ENCODE peak calls at places on chromosome 13, in eight cellular contexts. X is anterior cingulate cortex, B is astrocyte of the spinal cord, F is SK-N-SH, S is lower leg skin, Q is MCF 10A, Y is amniotic stem cell, D is GM20000. P is an unnamed sample.

GRCh38 chr13:73835138-73835721 is 299.0 kb downstream of the KLF12 start:
- DNase-seq in Y (no peak), Q (peak), D (peak), S (no peak), F (peak), B (peak), X (no peak), P (no peak)

GRCh38 chr13:113533441-113533840 is 42.9 kb upstream of the DCUN1D2 start:
- DNase-seq in X (no peak), B (no peak), S (peak), D (no peak), F (no peak), Q (no peak), Y (no peak), P (no peak)

GRCh38 chr13:79389031-79389430 is 17.0 kb downstream of the RBM26 start:
- DNase-seq in X (no peak), Q (no peak), D (no peak), F (no peak), B (no peak), Y (no peak), S (no peak), P (no peak)

GRCh38 chr13:52797176-52797575 is 51.3 kb downstream of the PCDH8 start:
- DNase-seq in D (no peak), X (no peak), Y (no peak), B (no peak), Q (no peak), F (no peak), S (no peak), P (no peak)

GRCh38 chr13:43831088-43831487 is 44.3 kb upstream of the ENOX1 start:
- DNase-seq in F (no peak), D (no peak), B (peak), S (no peak), Q (peak), X (no peak), Y (peak), P (no peak)

GRCh38 chr13:104937881-104938280 is 1597.6 kb downstream of the EFNB2 start:
- DNase-seq in Q (no peak), Y (no peak), F (no peak), D (no peak), X (no peak), S (no peak), B (peak), P (no peak)

GRCh38 chr13:41650706-41651105 is 193.4 kb downstream of the RGCC start:
- DNase-seq in Q (no peak), D (no peak), X (no peak), Y (no peak), F (no peak), S (no peak), B (no peak), P (no peak)

GRCh38 chr13:110195547-110196485 is 111.1 kb downstream of the COL4A1 start:
- DNase-seq in B (no peak), S (peak), X (no peak), F (no peak), D (no peak), Y (no peak), Q (no peak), P (no peak)

GRCh38 chr13:62879071-62879470 is 1463.4 kb upstream of the PCDH20 start:
- DNase-seq in D (no peak), Q (peak), B (peak), Y (peak), S (no peak), X (no peak), F (no peak), P (no peak)

GRCh38 chr13:19601749-19602725 is 31.4 kb upstream of the MPHOSPH8 start:
- DNase-seq in D (peak), F (peak), Q (peak), B (peak), X (no peak), S (peak), Y (no peak), P (no peak)

GRCh38 chr13:80177327-80177726 is 163.6 kb downstream of the SPRY2 start:
- DNase-seq in Q (peak), Y (no peak), X (no peak), D (no peak), S (no peak), B (no peak), F (no peak), P (no peak)

GRCh38 chr13:113663934-113664333 is 3.1 kb upstream of the GRK1 start:
- DNase-seq in X (no peak), B (no peak), F (no peak), D (no peak), Y (no peak), S (peak), Q (no peak), P (no peak)

GRCh38 chr13:102591988-102592781 is 4.6 kb upstream of the TPP2 start:
- DNase-seq in F (peak), X (peak), B (peak), S (peak), Q (peak), Y (peak), D (peak), P (peak)

GRCh38 chr13:25692156-25692555 is 320.4 kb downstream of the ATP8A2 start:
- DNase-seq in S (no peak), D (no peak), F (no peak), Q (no peak), B (no peak), X (no peak), Y (no peak), P (no peak)

GRCh38 chr13:85377783-85378182 is 421.4 kb downstream of the SLITRK6 start:
- DNase-seq in B (no peak), F (no peak), D (no peak), S (no peak), Y (no peak), X (no peak), Q (peak), P (no peak)

GRCh38 chr13:110394371-110394841 is 87.3 kb downstream of the COL4A2 start:
- DNase-seq in S (no peak), Q (no peak), Y (no peak), F (no peak), X (no peak), B (peak), D (no peak), P (no peak)

GRCh38 chr13:65236841-65237418 is 1993.2 kb downstream of the PCDH9 start:
- DNase-seq in X (no peak), B (no peak), Y (no peak), S (no peak), Q (no peak), D (no peak), F (no peak), P (no peak)

GRCh38 chr13:44365008-44365407 is 8.6 kb upstream of the SERP2 start:
- DNase-seq in D (no peak), S (no peak), Y (no peak), Q (no peak), B (peak), X (no peak), F (no peak), P (no peak)

GRCh38 chr13:22014469-22014868 is 343.6 kb downstream of the FGF9 start:
- DNase-seq in F (no peak), Y (no peak), B (no peak), X (no peak), S (no peak), Q (no peak), D (no peak), P (no peak)

GRCh38 chr13:78598933-78599332 is 4.4 kb downstream of the POU4F1 start:
- DNase-seq in Y (no peak), F (no peak), Q (no peak), X (no peak), S (no peak), D (no peak), B (no peak), P (no peak)

GRCh38 chr13:65530688-65531087 is 1699.4 kb downstream of the PCDH9 start:
- DNase-seq in B (no peak), S (no peak), F (no peak), Y (no peak), Q (no peak), D (no peak), X (no peak), P (no peak)

GRCh38 chr13:60509601-60510386 is 112.8 kb downstream of the TDRD3 start:
- DNase-seq in Y (no peak), F (no peak), S (no peak), D (no peak), B (peak), X (no peak), Q (no peak), P (no peak)

GRCh38 chr13:109818136-109818535 is 31.8 kb upstream of the IRS2 start:
- DNase-seq in Y (no peak), X (no peak), F (no peak), B (no peak), S (no peak), Q (no peak), D (no peak), P (peak)

GRCh38 chr13:92487238-92487637 is 739.4 kb upstream of the GPC6 start:
- DNase-seq in X (no peak), B (no peak), F (no peak), S (no peak), Y (no peak), Q (no peak), D (no peak), P (no peak)

GRCh38 chr13:39148513-39148961 is 110.3 kb downstream of the NHLRC3 start:
- DNase-seq in D (no peak), S (no peak), X (no peak), Q (peak), F (no peak), B (peak), Y (no peak), P (no peak)

GRCh38 chr13:78638216-78638615 is 20.7 kb downstream of the OBI1 start:
- DNase-seq in S (no peak), Y (no peak), Q (no peak), X (no peak), B (no peak), D (peak), F (no peak), P (no peak)

GRCh38 chr13:41409611-41410010 is 47.7 kb upstream of the RGCC start:
- DNase-seq in F (no peak), Y (no peak), Q (no peak), B (no peak), S (no peak), D (no peak), X (no peak), P (no peak)

GRCh38 chr13:75219479-75220237 is 262.3 kb downstream of the TBC1D4 start:
- DNase-seq in Q (peak), X (peak), Y (peak), F (peak), B (peak), S (peak), D (peak), P (peak)

GRCh38 chr13:21846605-21847004 is 175.7 kb downstream of the FGF9 start:
- DNase-seq in Y (no peak), D (no peak), F (no peak), B (no peak), Q (no peak), X (no peak), S (no peak), P (no peak)

GRCh38 chr13:23180711-23181110 is at the start of gene SGCG:
- DNase-seq in D (no peak), F (no peak), S (no peak), B (no peak), Y (no peak), X (no peak), Q (no peak), P (no peak)

GRCh38 chr13:75704942-75705320 is 68.8 kb downstream of the LMO7 start:
- DNase-seq in S (peak), B (no peak), D (no peak), F (no peak), X (no peak), Y (no peak), Q (peak), P (no peak)

GRCh38 chr13:49538404-49538803 is 42.7 kb downstream of the PHF11 start:
- DNase-seq in X (no peak), D (no peak), S (no peak), F (no peak), B (no peak), Q (no peak), Y (no peak), P (no peak)

GRCh38 chr13:110555601-110556223 is 5.8 kb downstream of the RAB20 start:
- DNase-seq in S (no peak), Y (no peak), B (no peak), F (no peak), D (no peak), X (no peak), Q (no peak), P (no peak)

GRCh38 chr13:30094015-30094533 is 213.3 kb downstream of the KATNAL1 start:
- DNase-seq in D (no peak), F (no peak), S (no peak), X (no peak), B (no peak), Q (no peak), Y (no peak), P (no peak)

GRCh38 chr13:112690242-112690943 is 555 bp downstream of the ATP11A start:
- DNase-seq in X (no peak), F (peak), B (peak), S (peak), Y (no peak), D (peak), Q (peak), P (peak)

GRCh38 chr13:100673376-100673830 is 1.2 kb downstream of the TMTC4 start:
- DNase-seq in Q (no peak), B (no peak), Y (no peak), X (no peak), S (no peak), F (peak), D (no peak), P (peak)

GRCh38 chr13:27954406-27954851 is 14.7 kb downstream of the CDX2 start:
- DNase-seq in D (peak), F (peak), X (no peak), S (no peak), Y (no peak), Q (no peak), B (no peak), P (no peak)

P was measured in DND-41.